ENCODE peak calls at places on chromosomes 4 and X, in seven cellular contexts. D is spleen, J is cardiac muscle cell, C is transverse colon, Q is neuronal stem cell, B is MM.1S, F is mesenchymal stem cell. Y is an unnamed sample. For H3K4me1, the result is how much of the 10 kb centered on the place peaks cover.

GRCh38 chrX:53717205-53717604 is 30.7 kb upstream of the HUWE1 start:
- DNase-seq in D (no peak), J (no peak), C (no peak), Q (no peak), B (no peak), F (no peak), Y (no peak)

GRCh38 chrX:71254092-71254941 is at the start of gene ZMYM3:
- DNase-seq in D (peak), J (peak), C (peak), Q (peak), B (peak), F (peak), Y (peak)

GRCh38 chrX:17595456-17596035 is 141.7 kb upstream of the SCML1 start:
- DNase-seq in D (no peak), J (peak), C (no peak), Q (no peak), B (peak), F (peak), Y (no peak)

GRCh38 chr4:175946472-175947116 is 119.0 kb upstream of the WDR17 start:
- DNase-seq in D (peak), J (peak), C (no peak), Q (no peak), B (peak), F (no peak), Y (no peak)

GRCh38 chrX:82335772-82336171 is 1133.9 kb downstream of the SH3BGRL start:
- DNase-seq in D (no peak), J (no peak), C (no peak), Q (no peak), B (no peak), F (no peak), Y (peak)

GRCh38 chrX:151722241-151722846 is 6.5 kb downstream of the FATE1 start:
- DNase-seq in D (peak), J (peak), C (peak), Q (peak), B (no peak), F (no peak), Y (peak)

GRCh38 chrX:76127341-76127740 is 45.5 kb upstream of the PBDC1 start:
- DNase-seq in D (no peak), J (no peak), C (no peak), Q (no peak), B (peak), F (no peak), Y (no peak)

GRCh38 chr4:70666369-70666768 is at the start of gene JCHAIN:
- DNase-seq in D (no peak), J (no peak), C (no peak), Q (no peak), B (peak), F (no peak), Y (no peak)

GRCh38 chr4:25215506-25215905 is 18.3 kb upstream of the PI4K2B start:
- DNase-seq in D (no peak), J (no peak), C (no peak), Q (no peak), B (no peak), F (no peak), Y (no peak)

GRCh38 chr4:99382745-99383360 is 30.3 kb upstream of the ADH1C start:
- DNase-seq in D (no peak), J (no peak), C (no peak), Q (no peak), B (no peak), F (no peak), Y (no peak)

GRCh38 chr4:40960926-40961325 is 211.2 kb downstream of the NSUN7 start:
- DNase-seq in D (no peak), J (no peak), C (no peak), Q (no peak), B (no peak), F (no peak), Y (no peak)

GRCh38 chr4:22237155-22237751 is 278.6 kb downstream of the ADGRA3 start:
- DNase-seq in D (peak), J (peak), C (peak), Q (no peak), B (peak), F (no peak), Y (peak)

GRCh38 chr4:174828845-174829701 is at the start of gene GLRA3:
- DNase-seq in D (peak), J (peak), C (peak), Q (peak), B (peak), F (peak), Y (no peak)

DNA sequence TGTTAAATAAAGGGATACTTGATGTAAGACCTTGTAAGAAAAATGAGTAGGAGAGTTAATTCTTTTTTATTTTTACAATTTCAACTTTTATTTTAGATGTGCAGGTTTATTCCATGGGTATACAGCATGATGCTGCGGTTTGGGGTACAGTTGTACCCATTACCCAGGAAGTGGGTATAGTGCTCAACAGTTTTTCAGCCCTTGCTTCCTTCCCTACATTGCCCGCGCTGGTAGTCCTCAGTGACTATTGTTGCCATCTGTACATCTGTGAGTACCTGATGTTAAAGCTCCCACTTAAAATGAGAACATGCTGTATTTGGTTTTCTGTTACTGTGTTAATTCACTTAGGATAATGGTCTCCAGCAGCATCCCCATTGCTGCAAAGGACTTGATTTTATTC is 9.7 kb downstream of the CLCN3 start:
- DNase-seq in D (no peak), J (no peak), C (no peak), Q (no peak), B (no peak), F (no peak), Y (no peak)
- H3K4me1 ChIP-seq in D (under half), J (under half), C (under half), Q (under half), B (under half), F (under half), Y (under half)

DNA sequence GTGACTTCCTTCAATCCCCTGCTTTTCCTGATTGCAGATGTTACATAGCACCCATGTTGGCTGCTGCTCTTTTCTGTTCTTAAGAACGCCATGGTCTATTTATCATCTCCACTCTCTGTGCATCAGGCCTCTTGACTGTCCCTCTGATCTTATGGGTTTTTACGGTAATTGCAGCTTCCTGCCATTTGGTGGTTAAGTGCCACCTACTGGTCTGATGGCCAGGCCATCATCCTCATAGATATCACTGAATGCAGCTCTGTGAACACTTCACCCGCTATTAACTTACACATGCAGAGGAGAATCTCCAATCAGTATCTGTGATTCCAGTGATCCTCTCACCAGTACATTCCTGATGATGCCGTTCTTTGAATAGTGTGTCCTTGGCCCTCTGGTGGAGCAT is 382.4 kb downstream of the TRAM1L1 start:
- DNase-seq in D (no peak), J (no peak), C (no peak), Q (no peak), B (peak), F (peak), Y (no peak)
- H3K4me1 ChIP-seq in D (under half), J (under half), C (under half), Q (under half), B (under half), F (under half), Y (under half)

GRCh38 chr4:158809611-158810486 is 41.0 kb downstream of the FNIP2 start:
- DNase-seq in D (no peak), J (peak), C (peak), Q (no peak), B (peak), F (peak), Y (peak)

GRCh38 chr4:158805628-158806471 is 37.0 kb downstream of the FNIP2 start:
- DNase-seq in D (no peak), J (no peak), C (no peak), Q (no peak), B (no peak), F (peak), Y (peak)

GRCh38 chr4:158810487-158811215 is 41.8 kb downstream of the FNIP2 start:
- DNase-seq in D (no peak), J (peak), C (peak), Q (no peak), B (no peak), F (peak), Y (peak)

GRCh38 chr4:158808399-158808798 is 39.6 kb downstream of the FNIP2 start:
- DNase-seq in D (no peak), J (no peak), C (no peak), Q (no peak), B (no peak), F (no peak), Y (no peak)

GRCh38 chr4:158807696-158808095 is 38.9 kb downstream of the FNIP2 start:
- DNase-seq in D (no peak), J (no peak), C (no peak), Q (no peak), B (no peak), F (no peak), Y (no peak)
- H3K4me1 ChIP-seq in D (half or more), J (half or more), C (half or more), Q (under half), B (under half), F (under half), Y (under half)

GRCh38 chrX:20442597-20442996 is 175.9 kb upstream of the RPS6KA3 start:
- DNase-seq in D (peak), J (peak), C (peak), Q (peak), B (peak), F (peak), Y (peak)
- H3K4me1 ChIP-seq in D (under half), J (under half), C (under half), Q (under half), B (under half), F (under half), Y (under half)

DNA sequence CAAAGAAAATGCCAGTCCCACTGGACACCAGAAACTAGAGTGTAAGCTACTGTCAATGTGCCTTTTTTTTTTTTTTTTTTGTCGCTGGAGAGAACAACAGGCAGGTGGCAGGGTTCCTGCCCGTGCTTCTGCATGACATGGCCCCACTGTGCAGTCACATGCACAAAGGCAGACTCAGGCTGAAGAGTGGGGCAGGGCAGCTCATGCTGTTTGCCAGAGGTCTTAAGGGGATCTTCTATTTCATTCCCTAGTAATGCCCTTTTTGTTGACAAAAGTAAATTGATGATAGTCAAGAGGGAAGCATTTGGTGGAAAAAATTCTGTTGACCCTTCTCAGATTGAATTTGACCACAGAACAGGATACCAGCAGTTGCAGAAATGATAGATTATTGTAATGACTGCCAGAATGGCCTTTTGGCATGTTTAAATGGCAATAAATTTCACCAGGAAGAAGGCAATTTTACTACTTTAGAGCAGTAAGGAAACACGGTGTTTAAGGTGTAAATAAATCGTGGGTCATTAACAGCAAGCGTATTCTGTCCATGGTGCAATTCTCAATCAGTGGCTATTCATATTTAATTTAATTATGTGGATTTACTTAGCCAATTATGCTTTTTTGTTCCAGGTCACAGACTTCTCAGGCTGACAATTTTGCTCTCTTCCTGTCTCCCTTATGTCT is 80.9 kb downstream of the NKX6-1 start:
- DNase-seq in D (no peak), J (no peak), C (peak), Q (no peak), B (no peak), F (no peak), Y (no peak)
- H3K4me1 ChIP-seq in D (under half), J (under half), C (under half), Q (under half), B (under half), F (under half), Y (under half)

GRCh38 chr4:39039108-39039507 is 6.9 kb upstream of the TMEM156 start:
- DNase-seq in D (no peak), J (no peak), C (no peak), Q (no peak), B (no peak), F (no peak), Y (no peak)
- H3K4me1 ChIP-seq in D (under half), J (under half), C (under half), Q (under half), B (under half), F (under half), Y (under half)

DNA sequence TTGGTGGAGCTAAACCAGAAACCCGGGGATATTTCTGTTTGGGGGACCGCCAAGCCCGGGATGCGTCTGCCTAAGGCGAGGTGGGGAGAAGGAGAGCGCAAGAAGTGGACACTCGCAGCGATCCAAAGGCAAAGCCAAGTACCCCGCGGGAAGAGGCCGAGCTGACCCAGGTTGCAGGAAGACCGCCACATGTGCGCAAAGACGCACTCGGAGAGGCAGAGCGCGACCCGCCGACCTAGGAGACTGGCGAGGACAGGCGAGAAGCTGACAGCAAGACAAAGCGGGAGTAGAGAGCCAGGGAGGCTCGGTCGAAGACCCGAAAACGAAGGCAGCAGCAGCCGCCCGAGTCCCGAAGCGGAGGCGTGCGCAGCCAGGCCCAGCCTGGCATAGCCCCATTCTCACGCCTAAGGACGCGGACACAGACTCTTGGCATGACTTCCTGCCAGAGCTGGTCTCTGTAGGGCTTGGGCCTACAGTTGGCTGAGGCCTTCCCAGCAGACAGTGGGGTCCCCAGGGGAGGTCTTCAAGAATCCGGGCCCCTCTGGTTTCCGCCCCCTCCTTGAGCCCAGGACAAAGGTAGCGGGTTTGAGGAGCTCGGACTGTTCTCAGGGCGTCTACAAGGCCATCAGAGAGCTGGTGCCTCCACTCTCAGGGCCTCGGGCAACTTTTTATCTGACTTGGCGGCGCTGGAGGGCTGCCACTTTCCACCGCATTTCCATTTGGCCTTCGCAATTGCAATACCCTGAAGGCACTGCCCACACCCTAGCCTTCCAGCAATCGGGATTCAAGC is 49.8 kb upstream of the BCOR start:
- DNase-seq in D (no peak), J (no peak), C (no peak), Q (no peak), B (no peak), F (peak), Y (no peak)
- H3K4me1 ChIP-seq in D (half or more), J (under half), C (under half), Q (under half), B (under half), F (under half), Y (under half)

Y was measured in thyroid gland.